ENCODE peak calls at places on chromosomes 6 and 20, in four cellular contexts. R is K562, G is A549, D is WTC11. E is an unnamed sample.
A peak's percentile ranks its signal among the peaks of the same experiment; 100 is the strongest.

GRCh38 chr6:147641511-147641910 is 133.0 kb downstream of the SAMD5 start:
- DNase-seq in D (no peak), G (no peak), R (no peak), E (no peak)

GRCh38 chr20:61942526-61942925 is 123.2 kb downstream of the TAF4 start:
- DNase-seq in R (no peak), D (peak; percentile 8), G (no peak), E (no peak)

GRCh38 chr6:116251568-116252384 is 2.1 kb downstream of the TSPYL4 start:
- DNase-seq in R (peak; percentile 10), D (no peak), G (no peak), E (no peak)

GRCh38 chr20:44241796-44242195 is 5.3 kb upstream of the GDAP1L1 start:
- DNase-seq in G (no peak), R (no peak), D (no peak), E (no peak)

GRCh38 chr6:17297261-17298080 is 16.3 kb downstream of the RBM24 start:
- DNase-seq in G (no peak), R (no peak), D (no peak), E (no peak)

GRCh38 chr6:42368156-42368555 is 83.6 kb downstream of the TRERF1 start:
- DNase-seq in D (no peak), G (no peak), R (peak; percentile 24), E (no peak)

GRCh38 chr20:39109933-39110818 is 148.0 kb downstream of the DHX35 start:
- DNase-seq in D (peak; percentile 51), R (no peak), G (no peak), E (no peak)

GRCh38 chr6:137717074-137718073 is 149.7 kb upstream of the TNFAIP3 start:
- DNase-seq in G (no peak), R (no peak), D (no peak), E (no peak)

GRCh38 chr6:112296694-112297093 is 42.3 kb upstream of the LAMA4 start:
- DNase-seq in G (no peak), D (no peak), R (no peak), E (no peak)

GRCh38 chr6:88166901-88167624 is 916 bp upstream of the CNR1 start:
- DNase-seq in G (no peak), R (no peak), D (peak; percentile 42), E (no peak)

GRCh38 chr6:37320649-37321048 is 33.1 kb upstream of the RNF8 start:
- DNase-seq in D (no peak), R (no peak), G (no peak), E (no peak)

GRCh38 chr6:21666200-21666671 is 72.7 kb downstream of the SOX4 start:
- DNase-seq in G (no peak), R (no peak), D (peak; percentile 84), E (no peak)

GRCh38 chr6:33744001-33744848 is 2.5 kb downstream of the IP6K3 start:
- DNase-seq in G (peak; percentile 59), D (peak; percentile 84), R (peak; percentile 84), E (peak; percentile 78)

GRCh38 chr6:11416936-11417576 is 120.5 kb upstream of the TMEM170B start:
- DNase-seq in G (no peak), D (peak; percentile 35), R (no peak), E (no peak)

GRCh38 chr6:4355241-4355640 is 219.9 kb upstream of the ECI2 start:
- DNase-seq in R (peak; percentile 26), G (peak; percentile 84), D (no peak), E (no peak)

GRCh38 chr6:31610891-31611425 is 4.1 kb upstream of the AIF1 start:
- DNase-seq in G (no peak), D (no peak), R (no peak), E (no peak)

GRCh38 chr6:47478233-47479155 is 905 bp downstream of the CD2AP start:
- DNase-seq in R (peak; percentile 87), D (no peak), G (peak; percentile 13), E (peak; percentile 43)

GRCh38 chr20:61763740-61764400 is 301.8 kb downstream of the TAF4 start:
- DNase-seq in G (no peak), D (no peak), R (no peak), E (no peak)

GRCh38 chr6:15630202-15630601 is 32.6 kb downstream of the DTNBP1 start:
- DNase-seq in G (no peak), D (no peak), R (no peak), E (no peak)

GRCh38 chr6:18634912-18635311 is 247.8 kb downstream of the RNF144B start:
- DNase-seq in G (no peak), D (no peak), R (no peak), E (no peak)

GRCh38 chr6:14282854-14283505 is 165.4 kb downstream of the CD83 start:
- DNase-seq in R (no peak), G (no peak), D (no peak), E (no peak)

GRCh38 chr20:22684072-22684762 is 99.8 kb upstream of the FOXA2 start:
- DNase-seq in G (peak; percentile 85), R (peak; percentile 69), D (peak; percentile 84), E (peak; percentile 84)

GRCh38 chr6:114087496-114087895 is 116.5 kb upstream of the HDAC2 start:
- DNase-seq in D (no peak), G (no peak), R (no peak), E (no peak)

GRCh38 chr6:71727632-71728294 is 158.6 kb upstream of the RIMS1 start:
- DNase-seq in G (no peak), R (no peak), D (no peak), E (no peak)

GRCh38 chr6:166615059-166615770 is 11.8 kb downstream of the RPS6KA2 start:
- DNase-seq in G (no peak), R (no peak), D (no peak), E (no peak)

GRCh38 chr20:23050847-23051627 is 1.6 kb upstream of the THBD start:
- DNase-seq in G (peak; percentile 77), D (peak; percentile 94), R (peak; percentile 92), E (no peak)

GRCh38 chr6:49497308-49497707 is 2.4 kb upstream of the GLYATL3 start:
- DNase-seq in R (no peak), G (no peak), D (no peak), E (no peak)

GRCh38 chr6:42745083-42745637 is 743 bp downstream of the TBCC start:
- DNase-seq in D (peak; percentile 21), R (peak; percentile 57), G (peak; percentile 7), E (peak; percentile 27)

GRCh38 chr20:46305331-46305972 is 2.8 kb downstream of the CDH22 start:
- DNase-seq in G (no peak), R (no peak), D (no peak), E (no peak)

GRCh38 chr20:46752639-46753235 is 43.3 kb downstream of the SLC2A10 start:
- DNase-seq in G (peak; percentile 69), D (peak; percentile 73), R (peak; percentile 70), E (peak; percentile 63)

GRCh38 chr20:43824699-43825402 is 89.8 kb upstream of the TOX2 start:
- DNase-seq in R (peak; percentile 13), G (peak; percentile 12), D (peak; percentile 30), E (peak; percentile 28)

GRCh38 chr6:27303613-27304272 is 8.3 kb downstream of the POM121L2 start:
- DNase-seq in D (no peak), G (no peak), R (no peak), E (no peak)

GRCh38 chr20:36805396-36805795 is 31.8 kb upstream of the DSN1 start:
- DNase-seq in R (no peak), G (no peak), D (no peak), E (no peak)

GRCh38 chr6:17352302-17352701 is 41.1 kb upstream of the CAP2 start:
- DNase-seq in R (no peak), G (peak; percentile 35), D (no peak), E (peak; percentile 30)

GRCh38 chr6:28490191-28490890 is 25.3 kb downstream of the GPX6 start:
- DNase-seq in R (peak; percentile 62), G (no peak), D (no peak), E (no peak)

GRCh38 chr20:952196-952795 is 36.2 kb upstream of the ANGPT4 start:
- DNase-seq in D (no peak), G (no peak), R (no peak), E (no peak)

GRCh38 chr6:119243657-119244056 is 105.9 kb downstream of the MAN1A1 start:
- DNase-seq in D (no peak), G (no peak), R (no peak), E (no peak)

GRCh38 chr6:33508935-33509926 is 54.9 kb downstream of the ZBTB9 start:
- DNase-seq in R (peak; percentile 37), D (peak; percentile 28), G (no peak), E (no peak)

GRCh38 chr6:14596410-14596809 is 478.8 kb downstream of the CD83 start:
- DNase-seq in D (no peak), R (peak; percentile 56), G (peak; percentile 36), E (no peak)

DNA sequence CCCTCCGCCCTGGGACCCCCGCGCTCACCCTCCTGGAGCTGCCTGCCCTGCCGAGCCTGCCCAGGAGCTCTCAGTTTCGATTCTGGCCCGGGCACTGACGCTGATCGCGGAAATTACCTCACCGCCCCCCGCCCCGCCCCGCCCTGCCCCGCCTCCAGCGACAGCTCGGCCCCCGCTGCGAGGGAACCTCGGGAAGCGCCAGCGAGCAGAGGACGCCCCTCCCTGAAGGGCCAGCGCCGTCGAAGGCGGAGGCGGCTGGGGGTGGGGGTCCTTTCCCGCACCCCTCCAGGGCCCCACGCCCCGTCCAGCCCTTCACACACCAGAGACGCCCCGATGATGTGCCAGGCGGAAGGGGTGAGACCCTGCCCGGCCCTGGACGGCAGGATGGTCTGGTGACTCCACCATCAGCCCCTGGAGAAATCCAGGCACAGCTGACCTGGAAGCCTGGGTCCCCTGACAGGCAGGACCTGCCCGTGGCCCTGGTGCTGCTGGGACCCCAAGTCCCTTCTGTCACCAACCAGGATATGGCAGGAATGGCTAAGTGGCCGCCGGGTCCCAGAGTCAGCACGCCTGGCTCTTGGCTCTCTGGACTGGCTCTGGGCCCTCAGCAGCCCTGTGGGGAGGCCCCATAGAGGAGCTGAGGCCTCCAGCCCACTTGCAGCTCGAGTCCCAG is at the start of gene HELZ2:
- DNase-seq in R (peak; percentile 77), G (no peak), D (peak; percentile 66), E (peak; percentile 53)
- TF ChIP-seq HMGXB4 in R (no peak), G (no peak), D (no peak), E (no peak)

GRCh38 chr6:142323377-142323776 is 21.6 kb downstream of the ADGRG6 start:
- DNase-seq in R (no peak), D (no peak), G (peak; percentile 84), E (peak; percentile 96)
- TF ChIP-seq HMGXB4 in R (no peak), D (no peak), G (no peak), E (no peak)

GRCh38 chr6:232896-233640 is 59.2 kb upstream of the DUSP22 start:
- DNase-seq in D (no peak), G (no peak), R (no peak), E (no peak)

GRCh38 chr6:236519-236918 is 55.8 kb upstream of the DUSP22 start:
- DNase-seq in R (no peak), G (no peak), D (no peak), E (no peak)

GRCh38 chr6:234706-235372 is 57.4 kb upstream of the DUSP22 start:
- DNase-seq in R (no peak), D (no peak), G (no peak), E (no peak)

GRCh38 chr6:231779-232178 is 60.5 kb upstream of the DUSP22 start:
- DNase-seq in D (no peak), G (no peak), R (no peak), E (no peak)

GRCh38 chr6:235763-236360 is 56.4 kb upstream of the DUSP22 start:
- DNase-seq in R (no peak), D (no peak), G (no peak), E (peak; percentile 34)
- TF ChIP-seq HMGXB4 in R (no peak), D (no peak), G (no peak), E (no peak)

DNA sequence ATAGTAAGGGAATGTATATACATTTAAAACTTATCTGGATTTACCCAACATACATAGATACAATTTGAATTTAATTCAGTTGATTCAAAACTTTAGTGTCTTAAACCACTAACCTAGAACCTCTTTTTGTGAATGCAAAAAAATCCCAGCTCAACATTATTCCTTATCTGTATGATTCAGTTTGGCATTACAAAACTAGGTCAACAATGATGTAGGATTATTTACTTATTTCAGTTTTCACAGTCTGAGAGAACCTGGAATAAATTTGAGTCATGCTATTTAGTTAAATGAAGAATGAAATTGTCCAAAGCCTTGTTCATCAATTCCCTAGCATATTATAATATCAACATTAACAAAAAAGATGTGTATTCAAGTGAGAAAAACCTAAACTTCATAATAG is 7.4 kb upstream of the PLCB1 start:
- DNase-seq in G (no peak), R (no peak), D (no peak), E (no peak)
- TF ChIP-seq HMGXB4 in G (no peak), R (no peak), D (no peak), E (no peak)